ENCODE peak calls at places on chromosome 9, in five cellular contexts. Q is Peyer's patch, Z is AG10803, E is IMR-90, P is gastrocnemius medialis. U is an unnamed sample.
A peak's percentile ranks its signal among the peaks of the same experiment; 100 is the strongest.

GRCh38 chr9:17185630-17186029 is 50.8 kb downstream of the CNTLN start:
- DNase-seq in Q (no peak), Z (no peak), E (no peak), P (no peak), U (no peak)

GRCh38 chr9:8817335-8817734 is 1017.8 kb upstream of the DMAC1 start:
- DNase-seq in Q (no peak), P (no peak), E (no peak), Z (no peak), U (no peak)

GRCh38 chr9:4297795-4298254 is 2.0 kb downstream of the GLIS3 start:
- DNase-seq in Z (peak; percentile 79), E (peak; percentile 65), Q (peak; percentile 39), P (peak; percentile 52), U (peak; percentile 37)

GRCh38 chr9:102841376-102841775 is 153.8 kb upstream of the CYLC2 start:
- DNase-seq in P (no peak), Z (no peak), Q (no peak), E (no peak), U (no peak)

GRCh38 chr9:116288658-116289057 is 135.1 kb downstream of the PAPPA start:
- DNase-seq in Q (no peak), P (no peak), Z (peak; percentile 98), E (peak; percentile 98), U (no peak)

GRCh38 chr9:124780060-124780756 is 3.3 kb downstream of the OLFML2A start:
- DNase-seq in Z (no peak), P (no peak), E (no peak), Q (no peak), U (no peak)

GRCh38 chr9:113955076-113955752 is 79.1 kb downstream of the ZNF618 start:
- DNase-seq in Z (peak; percentile 89), E (peak; percentile 81), Q (no peak), P (no peak), U (no peak)

GRCh38 chr9:28915256-28915930 is 1342.1 kb upstream of the C9orf72 start:
- DNase-seq in Z (no peak), E (no peak), Q (no peak), P (no peak), U (no peak)

GRCh38 chr9:71987471-71988371 is 72.7 kb downstream of the C9orf57 start:
- DNase-seq in Z (no peak), P (no peak), Q (no peak), E (no peak), U (no peak)

GRCh38 chr9:97804059-97804365 is 49.0 kb upstream of the FOXE1 start:
- DNase-seq in E (no peak), Z (no peak), P (no peak), Q (no peak), U (no peak)
- H3K4me3 ChIP-seq in E (no peak overlapping the region), Z (no peak overlapping the region), P (peak overlapping the region; percentile 50), Q (peak overlapping the region; percentile 59), U (peak overlapping the region; percentile 50)

GRCh38 chr9:129697111-129697955 is 31.9 kb downstream of the PRRX2 start:
- DNase-seq in P (no peak), Q (no peak), E (peak; percentile 78), Z (peak; percentile 85), U (no peak)
- H3K4me3 ChIP-seq in P (peak overlapping the region; percentile 37), Q (peak overlapping the region; percentile 41), E (peak overlapping the region; percentile 42), Z (peak overlapping the region; percentile 53), U (no peak overlapping the region)

DNA sequence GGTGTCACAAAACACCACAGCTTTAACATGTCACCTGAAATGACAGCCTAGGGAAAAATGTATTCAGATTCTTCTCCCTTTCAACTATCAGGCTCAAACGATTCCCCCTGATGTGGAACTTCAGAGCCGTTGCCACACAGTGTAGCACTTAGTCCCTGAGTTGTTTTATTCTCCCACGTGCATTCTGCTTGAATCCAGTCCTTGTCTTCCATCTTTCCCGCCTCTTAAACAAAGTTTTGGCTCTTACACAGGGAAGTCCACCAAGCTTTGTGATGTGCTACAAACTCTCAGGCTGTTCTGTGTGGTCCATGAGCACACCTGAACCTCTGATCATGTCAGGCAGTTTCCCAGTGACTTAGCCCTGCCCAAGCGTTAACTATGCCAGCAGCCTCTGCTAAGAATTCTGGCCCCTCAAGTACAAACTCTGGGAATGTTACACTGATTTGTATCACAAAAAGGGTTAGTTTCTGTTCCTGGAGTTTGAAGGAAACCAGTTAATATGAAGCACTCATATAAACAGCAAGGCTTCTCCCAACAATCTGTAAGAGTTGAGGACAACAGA is 45.8 kb upstream of the RNF38 start:
- DNase-seq in Q (no peak), Z (no peak), E (no peak), P (no peak), U (no peak)
- H3K4me3 ChIP-seq in Q (no peak overlapping the region), Z (no peak overlapping the region), E (no peak overlapping the region), P (no peak overlapping the region), U (no peak overlapping the region)

GRCh38 chr9:19456996-19457693 is 48.3 kb downstream of the ACER2 start:
- DNase-seq in E (peak; percentile 75), P (peak; percentile 31), Q (peak; percentile 45), Z (peak; percentile 68), U (peak; percentile 71)
- H3K4me3 ChIP-seq in E (peak overlapping the region; percentile 24), P (peak overlapping the region; percentile 7), Q (no peak overlapping the region), Z (peak overlapping the region; percentile 39), U (no peak overlapping the region)

GRCh38 chr9:12718482-12719026 is 25.4 kb downstream of the TYRP1 start:
- DNase-seq in E (peak; percentile 44), P (no peak), Z (peak; percentile 77), Q (no peak), U (no peak)
- H3K4me3 ChIP-seq in E (no peak overlapping the region), P (no peak overlapping the region), Z (no peak overlapping the region), Q (no peak overlapping the region), U (no peak overlapping the region)

GRCh38 chr9:133933426-133934026 is 58.6 kb downstream of the VAV2 start:
- DNase-seq in Q (no peak), P (no peak), Z (no peak), E (no peak), U (no peak)

GRCh38 chr9:133935328-133936040 is 56.6 kb downstream of the VAV2 start:
- DNase-seq in P (no peak), E (peak; percentile 70), Z (peak; percentile 20), Q (no peak), U (no peak)

GRCh38 chr9:133932633-133933032 is 59.5 kb downstream of the VAV2 start:
- DNase-seq in E (no peak), P (no peak), Q (no peak), Z (no peak), U (no peak)

GRCh38 chr9:133937120-133937519 is 55.0 kb downstream of the VAV2 start:
- DNase-seq in P (no peak), Q (no peak), E (no peak), Z (no peak), U (no peak)

DNA sequence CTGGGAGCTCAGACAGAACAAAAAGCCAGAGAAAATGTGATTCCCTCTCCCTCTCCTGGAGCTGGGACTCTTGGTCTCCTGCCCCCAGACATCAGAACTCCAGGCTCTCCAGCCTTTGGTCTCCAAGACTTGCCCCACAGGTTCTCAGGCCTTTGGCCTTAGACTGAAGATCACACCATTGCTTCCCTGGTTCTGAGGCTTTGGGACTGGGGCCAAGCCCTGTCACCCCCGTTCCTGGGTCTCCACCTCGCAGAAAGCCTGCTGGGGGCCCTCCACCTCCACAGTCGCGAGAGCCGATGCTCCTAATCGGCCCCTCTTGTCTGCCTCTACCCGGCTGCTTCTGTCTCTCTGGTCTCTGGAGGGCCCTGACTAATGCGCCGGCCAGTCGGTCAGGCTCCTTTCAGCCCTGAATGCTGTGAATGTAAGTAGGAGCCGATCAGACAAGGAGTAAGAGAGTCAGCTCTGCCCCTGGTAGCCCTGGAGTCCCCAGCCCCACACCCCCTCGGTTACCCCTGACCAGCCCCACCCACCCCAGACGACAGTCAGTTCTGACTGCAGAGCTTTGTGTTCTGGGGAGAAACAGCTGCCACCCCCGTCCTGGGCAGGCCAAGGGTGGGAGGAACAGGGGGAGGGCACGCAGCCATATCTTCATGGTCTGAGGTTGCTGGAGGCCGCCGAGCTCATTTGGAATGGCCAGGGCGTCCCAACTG is 57.5 kb downstream of the VAV2 start:
- DNase-seq in E (no peak), Q (no peak), Z (no peak), P (no peak), U (no peak)
- H3K4me3 ChIP-seq in E (no peak overlapping the region), Q (no peak overlapping the region), Z (no peak overlapping the region), P (no peak overlapping the region), U (no peak overlapping the region)

GRCh38 chr9:21995652-21996275 is 1.2 kb downstream of the CDKN2B-AS1 start:
- DNase-seq in P (no peak), Z (peak; percentile 58), E (peak; percentile 55), Q (peak; percentile 40), U (no peak)

GRCh38 chr9:21994996-21995651 is 533 bp downstream of the CDKN2B-AS1 start:
- DNase-seq in Q (peak; percentile 87), E (peak; percentile 69), Z (peak; percentile 75), P (no peak), U (no peak)

GRCh38 chr9:21997480-21997879 is 2.9 kb downstream of the CDKN2B-AS1 start:
- DNase-seq in Z (no peak), Q (no peak), E (no peak), P (no peak), U (no peak)

GRCh38 chr9:21996858-21997257 is 2.3 kb downstream of the CDKN2B-AS1 start:
- DNase-seq in P (no peak), Z (no peak), Q (no peak), E (no peak), U (no peak)

GRCh38 chr9:21996438-21996837 is 1.8 kb downstream of the CDKN2B-AS1 start:
- DNase-seq in P (no peak), E (no peak), Q (no peak), Z (no peak), U (no peak)
- H3K4me3 ChIP-seq in P (no peak overlapping the region), E (no peak overlapping the region), Q (no peak overlapping the region), Z (no peak overlapping the region), U (no peak overlapping the region)

GRCh38 chr9:133525677-133526076 is 918 bp upstream of the MYMK start:
- DNase-seq in Z (no peak), E (no peak), P (no peak), Q (no peak), U (no peak)
- H3K4me3 ChIP-seq in Z (no peak overlapping the region), E (no peak overlapping the region), P (no peak overlapping the region), Q (no peak overlapping the region), U (no peak overlapping the region)

GRCh38 chr9:96217358-96217755 is 84.6 kb downstream of the HSD17B3 start:
- DNase-seq in E (no peak), Q (no peak), Z (no peak), P (no peak), U (no peak)

GRCh38 chr9:96222132-96222531 is 79.8 kb downstream of the HSD17B3 start:
- DNase-seq in Z (no peak), Q (no peak), E (no peak), P (no peak), U (no peak)

GRCh38 chr9:96218821-96219614 is 83.0 kb downstream of the HSD17B3 start:
- DNase-seq in E (no peak), Z (no peak), P (no peak), Q (no peak), U (no peak)

GRCh38 chr9:96217756-96218693 is 84.0 kb downstream of the HSD17B3 start:
- DNase-seq in Q (peak; percentile 27), Z (peak; percentile 30), P (peak; percentile 20), E (peak; percentile 30), U (no peak)

DNA sequence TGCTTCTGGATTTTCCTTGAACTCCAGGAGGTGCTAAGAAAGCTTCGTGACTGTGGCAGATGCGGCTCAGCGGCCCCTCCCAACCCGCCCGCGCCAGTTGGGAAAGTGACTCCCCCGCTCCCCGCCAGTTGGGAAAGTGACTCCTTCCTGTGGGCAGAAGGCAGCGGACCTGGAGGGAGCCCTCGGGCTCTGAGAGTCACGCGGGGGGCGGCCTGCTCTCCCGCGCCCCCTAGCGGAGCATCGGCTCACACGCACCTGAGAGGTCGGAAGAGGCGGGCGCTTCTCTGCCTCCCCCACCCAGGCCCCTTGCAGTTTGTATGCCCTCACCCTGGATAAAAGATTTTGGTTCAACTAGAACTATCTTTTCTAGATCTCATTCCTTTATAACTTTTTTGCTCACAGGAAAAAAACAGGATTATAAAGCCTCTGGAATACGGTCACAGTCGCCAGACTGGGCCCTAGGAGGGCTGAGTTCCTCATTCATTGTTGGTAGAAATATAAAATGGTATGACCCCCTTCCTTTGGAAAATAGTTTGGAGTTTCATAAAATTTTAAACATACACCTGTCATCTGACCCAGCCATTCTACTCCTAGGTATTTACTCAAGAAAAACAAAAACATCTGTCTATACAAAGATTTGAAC is 82.2 kb downstream of the HSD17B3 start:
- DNase-seq in P (no peak), Q (no peak), Z (peak; percentile 34), E (no peak), U (no peak)
- H3K4me3 ChIP-seq in P (peak overlapping the region; percentile 21), Q (peak overlapping the region; percentile 45), Z (no peak overlapping the region), E (no peak overlapping the region), U (no peak overlapping the region)